ENCODE peak calls at places on chromosome 22, in five cellular contexts. R is kidney, J is nephron progenitor cell, G is amygdala, Y is neuronal stem cell. X is an unnamed sample.

GRCh38 chr22:48895831-48896765 is 931.6 kb downstream of the BRD1 start:
- DNase-seq in R (no peak), J (no peak), G (no peak), Y (no peak), X (no peak)

GRCh38 chr22:26170795-26171194 is 1.5 kb downstream of the SEZ6L start:
- DNase-seq in R (no peak), J (peak; percentile 88), G (no peak), Y (peak; percentile 67), X (no peak)

GRCh38 chr22:19884954-19885751 is 30.5 kb upstream of the GNB1L start:
- DNase-seq in R (peak; percentile 54), J (no peak), G (no peak), Y (no peak), X (peak; percentile 78)

GRCh38 chr22:36325163-36326031 is 62.4 kb downstream of the MYH9 start:
- DNase-seq in R (peak; percentile 92), J (no peak), G (no peak), Y (no peak), X (no peak)

GRCh38 chr22:44583076-44583760 is 85.2 kb upstream of the RTL6 start:
- DNase-seq in R (peak; percentile 59), J (no peak), G (no peak), Y (no peak), X (peak; percentile 24)

GRCh38 chr22:41848468-41848867 is 15.6 kb downstream of the SREBF2 start:
- DNase-seq in R (no peak), J (no peak), G (no peak), Y (no peak), X (peak; percentile 85)

GRCh38 chr22:27032121-27032761 is 374.9 kb downstream of the MIAT start:
- DNase-seq in R (peak; percentile 62), J (peak; percentile 56), G (no peak), Y (no peak), X (no peak)

GRCh38 chr22:32839776-32840571 is 38.5 kb downstream of the TIMP3 start:
- DNase-seq in R (no peak), J (peak; percentile 29), G (no peak), Y (no peak), X (no peak)

GRCh38 chr22:39176067-39176621 is 23.7 kb upstream of the CBX7 start:
- DNase-seq in R (peak; percentile 94), J (peak; percentile 80), G (no peak), Y (peak; percentile 69), X (peak; percentile 82)

GRCh38 chr22:21942939-21943338 is 9.7 kb downstream of the PPM1F start:
- DNase-seq in R (no peak), J (no peak), G (no peak), Y (no peak), X (peak; percentile 70)

GRCh38 chr22:24059121-24059520 is 48.0 kb downstream of the CABIN1 start:
- DNase-seq in R (no peak), J (no peak), G (no peak), Y (no peak), X (no peak)

GRCh38 chr22:39136317-39136716 is 16.2 kb downstream of the CBX7 start:
- DNase-seq in R (no peak), J (no peak), G (no peak), Y (no peak), X (peak; percentile 61)

GRCh38 chr22:41912338-41913039 is 2.4 kb downstream of the SHISA8 start:
- DNase-seq in R (no peak), J (no peak), G (no peak), Y (no peak), X (no peak)

GRCh38 chr22:19626666-19627065 is 87.6 kb upstream of the SEPTIN5 start:
- DNase-seq in R (no peak), J (no peak), G (no peak), Y (no peak), X (no peak)

GRCh38 chr22:20509344-20510047 is 2.1 kb downstream of the MED15 start:
- DNase-seq in R (peak; percentile 88), J (no peak), G (peak; percentile 41), Y (no peak), X (peak; percentile 79)

GRCh38 chr22:24337894-24338645 is 67.4 kb downstream of the SPECC1L start:
- DNase-seq in R (no peak), J (no peak), G (no peak), Y (no peak), X (no peak)

GRCh38 chr22:35056486-35056885 is 9.5 kb upstream of the ISX start:
- DNase-seq in R (no peak), J (no peak), G (no peak), Y (no peak), X (no peak)

GRCh38 chr22:24816841-24817240 is 10.8 kb downstream of the SGSM1 start:
- DNase-seq in R (no peak), J (no peak), G (no peak), Y (no peak), X (no peak)

GRCh38 chr22:17797721-17798559 is 23.7 kb upstream of the BID start:
- DNase-seq in R (no peak), J (no peak), G (no peak), Y (no peak), X (no peak)

X was measured in spleen.